ENCODE peak calls at places on chromosomes 12 and 14, in eight cellular contexts. X is upper lobe of right lung, P is RWPE1, K is Calu3, S is neural progenitor cell, T is uterus, G is osteocyte, B is endothelial cell. O is an unnamed sample.

GRCh38 chr14:52960627-52961026 is 9.8 kb upstream of the FERMT2 start:
- DNase-seq in K (peak), G (no peak), T (no peak), B (no peak), S (peak), X (no peak), P (no peak), O (peak)

GRCh38 chr12:15151141-15152091 is 69.8 kb downstream of the RERG start:
- DNase-seq in T (no peak), G (no peak), K (peak), X (no peak), S (peak), P (peak), B (no peak), O (no peak)

GRCh38 chr14:87131879-87132278 is 861.1 kb downstream of the GALC start:
- DNase-seq in S (no peak), K (no peak), B (no peak), X (no peak), G (no peak), T (no peak), P (peak), O (no peak)

GRCh38 chr12:27539191-27539631 is 15.2 kb downstream of the PPFIBP1 start:
- DNase-seq in B (no peak), K (no peak), G (no peak), P (no peak), T (no peak), X (no peak), S (no peak), O (no peak)

GRCh38 chr12:79347852-79348251 is 342.9 kb downstream of the PAWR start:
- DNase-seq in K (no peak), T (no peak), S (no peak), B (no peak), X (no peak), G (no peak), P (no peak), O (no peak)

GRCh38 chr14:53630336-53630735 is 326.3 kb downstream of the BMP4 start:
- DNase-seq in B (no peak), P (no peak), K (no peak), X (no peak), S (no peak), G (no peak), T (no peak), O (no peak)

GRCh38 chr12:93884794-93885460 is 207.8 kb downstream of the CRADD start:
- DNase-seq in S (no peak), G (no peak), P (no peak), B (no peak), T (no peak), K (no peak), X (no peak), O (no peak)

GRCh38 chr12:4725057-4725456 is 4.9 kb downstream of the GALNT8 start:
- DNase-seq in G (no peak), T (no peak), K (no peak), P (no peak), X (no peak), S (no peak), B (no peak), O (no peak)

GRCh38 chr12:68222336-68222735 is 3.3 kb downstream of the IL26 start:
- DNase-seq in T (no peak), S (no peak), K (no peak), X (no peak), P (peak), B (peak), G (no peak), O (no peak)

GRCh38 chr12:10936495-10936894 is 2.6 kb downstream of the TAS2R14 start:
- DNase-seq in P (no peak), T (no peak), G (no peak), X (no peak), K (no peak), S (no peak), B (no peak), O (no peak)

GRCh38 chr12:45490232-45490881 is 239.1 kb upstream of the ARID2 start:
- DNase-seq in K (no peak), T (no peak), G (no peak), B (no peak), S (no peak), P (no peak), X (no peak), O (no peak)

GRCh38 chr12:27899151-27899661 is 73.3 kb downstream of the PTHLH start:
- DNase-seq in X (no peak), G (no peak), K (no peak), B (no peak), P (peak), S (no peak), T (no peak), O (no peak)

GRCh38 chr12:31321565-31322228 is 4.3 kb downstream of the SINHCAF start:
- DNase-seq in T (no peak), K (no peak), S (no peak), X (no peak), B (no peak), G (no peak), P (no peak), O (no peak)

GRCh38 chr12:3667485-3667884 is 85.4 kb downstream of the CRACR2A start:
- DNase-seq in S (peak), T (no peak), B (no peak), G (no peak), X (no peak), P (no peak), K (no peak), O (no peak)

DNA sequence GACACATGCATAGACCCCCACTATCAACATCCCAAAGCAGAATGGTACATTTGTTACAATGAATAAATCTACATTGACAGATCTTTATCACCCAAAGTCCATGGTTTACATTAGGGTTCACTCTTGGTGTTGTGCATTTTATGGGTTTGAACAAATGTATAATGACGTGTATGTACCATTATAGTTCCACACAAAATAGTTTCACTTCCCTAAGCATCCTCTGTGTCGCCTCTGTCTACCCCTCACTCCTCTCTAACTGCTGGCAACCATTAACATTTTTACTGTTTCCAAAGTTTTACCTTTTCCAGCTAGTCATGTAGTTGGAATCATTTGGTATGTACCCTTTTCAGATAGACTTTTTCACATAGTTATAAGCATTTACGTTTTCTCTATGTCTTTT is 69.5 kb upstream of the LMO3 start:
- DNase-seq in S (no peak), G (no peak), K (no peak), B (no peak), T (no peak), P (no peak), X (no peak), O (no peak)
- TF ChIP-seq CTCF in S (no peak), G (no peak), K (no peak), B (peak), T (no peak), P (no peak), X (no peak), O (no peak)

GRCh38 chr14:60087664-60088063 is 4.1 kb upstream of the PCNX4 start:
- DNase-seq in S (no peak), P (no peak), K (no peak), G (no peak), T (no peak), B (no peak), X (no peak), O (no peak)

GRCh38 chr14:60091550-60092511 is at the start of gene PCNX4:
- DNase-seq in B (peak), X (peak), S (peak), G (peak), P (peak), K (peak), T (peak), O (peak)

GRCh38 chr14:60092516-60092915 is 793 bp downstream of the PCNX4 start:
- DNase-seq in B (peak), X (no peak), T (no peak), S (peak), G (no peak), K (no peak), P (peak), O (peak)

GRCh38 chr14:60090864-60091519 is 731 bp upstream of the PCNX4 start:
- DNase-seq in X (peak), S (peak), P (peak), K (peak), T (peak), B (no peak), G (no peak), O (peak)

GRCh38 chr14:60089201-60089600 is 2.5 kb upstream of the PCNX4 start:
- DNase-seq in T (no peak), X (no peak), B (no peak), S (no peak), G (no peak), K (no peak), P (no peak), O (no peak)
- TF ChIP-seq CTCF in T (no peak), X (no peak), B (no peak), S (no peak), G (no peak), K (no peak), P (no peak), O (no peak)

DNA sequence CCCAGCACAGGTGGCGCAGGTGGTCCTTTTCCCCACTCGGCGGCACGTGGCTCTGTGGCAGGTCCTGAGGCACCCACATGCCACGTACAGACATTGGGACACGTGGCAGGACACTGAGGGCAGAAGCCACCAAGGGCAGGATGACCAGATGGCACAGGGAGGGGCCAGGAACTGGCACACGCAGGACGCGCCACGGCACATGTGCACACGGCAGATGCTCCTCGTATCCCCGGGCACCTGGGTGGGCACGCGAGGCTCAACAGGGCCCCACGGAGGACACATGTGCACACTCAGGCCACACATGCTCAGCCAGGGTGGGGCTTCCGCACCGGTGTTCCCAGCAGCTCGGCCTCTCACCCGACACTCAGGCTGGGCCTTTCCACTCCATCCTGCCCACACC is 52.0 kb downstream of the FBRSL1 start:
- DNase-seq in T (no peak), X (no peak), G (no peak), K (no peak), S (no peak), P (no peak), B (no peak), O (no peak)
- TF ChIP-seq CTCF in T (no peak), X (no peak), G (no peak), K (no peak), S (no peak), P (no peak), B (no peak), O (no peak)

GRCh38 chr14:79596531-79596930 is 614.8 kb downstream of the DIO2 start:
- DNase-seq in S (no peak), X (no peak), B (no peak), K (no peak), P (no peak), G (no peak), T (no peak), O (no peak)
- TF ChIP-seq CTCF in S (no peak), X (no peak), B (no peak), K (no peak), P (no peak), G (no peak), T (no peak), O (no peak)

O was measured in activated CD8-positive, alpha-beta T cell treated with anti-CD3 and anti-CD28 coated beads for 36 hours.